ENCODE peak calls at places on chromosomes 13 and 19, in nine cellular contexts. R is fibroblast of lung, M is H1, N is astrocyte of the spinal cord, H is BJ, O is colonic mucosa, T is foreskin fibroblast, Y is choroid plexus epithelial cell, A is heart right ventricle. E is an unnamed sample.
A peak's percentile ranks its signal among the peaks of the same experiment; 100 is the strongest.

GRCh38 chr13:106533101-106533939 is 2.1 kb downstream of the EFNB2 start:
- DNase-seq in R (peak; percentile 88), M (peak; percentile 82), N (peak; percentile 85), H (no peak), O (peak; percentile 87), T (peak; percentile 85), Y (peak; percentile 89), A (peak; percentile 84), E (peak; percentile 83)

GRCh38 chr19:403221-404036 is 5.5 kb downstream of the C2CD4C start:
- DNase-seq in R (no peak), M (peak; percentile 45), N (no peak), H (no peak), O (no peak), T (no peak), Y (no peak), A (no peak), E (no peak)

GRCh38 chr19:294819-295686 is 3.9 kb upstream of the PLPP2 start:
- DNase-seq in R (no peak), M (peak; percentile 91), N (no peak), H (no peak), O (peak; percentile 42), T (no peak), Y (peak; percentile 50), A (no peak), E (no peak)

GRCh38 chr13:19791953-19792537 is 9.3 kb upstream of the PSPC1 start:
- DNase-seq in R (no peak), M (no peak), N (no peak), H (no peak), O (no peak), T (no peak), Y (no peak), A (no peak), E (no peak)

GRCh38 chr13:109782823-109783411 is 3.5 kb downstream of the IRS2 start:
- DNase-seq in R (no peak), M (no peak), N (no peak), H (no peak), O (no peak), T (no peak), Y (no peak), A (no peak), E (no peak)

GRCh38 chr13:98265669-98266551 is 88.8 kb upstream of the RNF113B start:
- DNase-seq in R (peak; percentile 65), M (no peak), N (peak; percentile 76), H (no peak), O (peak; percentile 68), T (no peak), Y (no peak), A (no peak), E (no peak)

GRCh38 chr13:35818577-35819165 is 312.5 kb downstream of the DCLK1 start:
- DNase-seq in R (peak; percentile 61), M (no peak), N (peak; percentile 55), H (no peak), O (no peak), T (no peak), Y (peak; percentile 71), A (no peak), E (no peak)

GRCh38 chr13:110702591-110703526 is 3.1 kb downstream of the CARS2 start:
- DNase-seq in R (peak; percentile 61), M (no peak), N (peak; percentile 39), H (no peak), O (no peak), T (no peak), Y (peak; percentile 74), A (no peak), E (no peak)

GRCh38 chr19:39846176-39846677 is at the start of gene FBL:
- DNase-seq in R (peak; percentile 90), M (peak; percentile 98), N (peak; percentile 88), H (peak; percentile 35), O (peak; percentile 98), T (peak; percentile 88), Y (peak; percentile 93), A (peak; percentile 94), E (peak; percentile 99)

GRCh38 chr13:69571606-69572323 is 535.9 kb upstream of the ATXN8OS start:
- DNase-seq in R (no peak), M (no peak), N (no peak), H (no peak), O (no peak), T (no peak), Y (no peak), A (no peak), E (no peak)

GRCh38 chr19:32220951-32221350 is 124.5 kb upstream of the ZNF507 start:
- DNase-seq in R (no peak), M (peak; percentile 23), N (no peak), H (no peak), O (no peak), T (no peak), Y (no peak), A (no peak), E (peak; percentile 29)

GRCh38 chr19:398719-399118 is 10.2 kb downstream of the C2CD4C start:
- DNase-seq in R (no peak), M (no peak), N (no peak), H (no peak), O (no peak), T (no peak), Y (no peak), A (no peak), E (no peak)

GRCh38 chr13:51800456-51800855 is 3.5 kb downstream of the DHRS12 start:
- DNase-seq in R (no peak), M (no peak), N (no peak), H (no peak), O (no peak), T (no peak), Y (no peak), A (no peak), E (no peak)

GRCh38 chr13:41054212-41054877 is 7.0 kb upstream of the WBP4 start:
- DNase-seq in R (peak; percentile 71), M (no peak), N (peak; percentile 61), H (peak; percentile 55), O (peak; percentile 75), T (peak; percentile 46), Y (peak; percentile 78), A (no peak), E (no peak)

GRCh38 chr19:33388817-33389573 is 15.5 kb downstream of the CEBPG start:
- DNase-seq in R (no peak), M (peak; percentile 45), N (no peak), H (no peak), O (no peak), T (no peak), Y (no peak), A (no peak), E (no peak)

GRCh38 chr19:15210323-15210774 is 9.6 kb upstream of the NOTCH3 start:
- DNase-seq in R (peak; percentile 70), M (no peak), N (no peak), H (no peak), O (no peak), T (peak; percentile 77), Y (no peak), A (peak; percentile 34), E (no peak)

GRCh38 chr13:26721251-26721939 is 39.2 kb downstream of the GPR12 start:
- DNase-seq in R (no peak), M (no peak), N (peak; percentile 10), H (no peak), O (no peak), T (no peak), Y (peak; percentile 25), A (no peak), E (peak; percentile 58)

GRCh38 chr19:19315444-19315843 is 4.9 kb downstream of the SUGP1 start:
- DNase-seq in R (no peak), M (no peak), N (no peak), H (no peak), O (no peak), T (no peak), Y (no peak), A (no peak), E (no peak)
- TF ChIP-seq CTCF in R (no peak), M (peak; percentile 29), N (peak; percentile 5), H (no peak), O (no peak), T (no peak), Y (peak; percentile 21), A (no peak), E (no peak)

GRCh38 chr13:82848766-82849165 is 1033.5 kb downstream of the SLITRK1 start:
- DNase-seq in R (no peak), M (no peak), N (no peak), H (no peak), O (no peak), T (no peak), Y (no peak), A (no peak), E (no peak)

GRCh38 chr13:82850644-82851043 is 1031.6 kb downstream of the SLITRK1 start:
- DNase-seq in R (no peak), M (no peak), N (no peak), H (no peak), O (no peak), T (no peak), Y (no peak), A (no peak), E (no peak)

DNA sequence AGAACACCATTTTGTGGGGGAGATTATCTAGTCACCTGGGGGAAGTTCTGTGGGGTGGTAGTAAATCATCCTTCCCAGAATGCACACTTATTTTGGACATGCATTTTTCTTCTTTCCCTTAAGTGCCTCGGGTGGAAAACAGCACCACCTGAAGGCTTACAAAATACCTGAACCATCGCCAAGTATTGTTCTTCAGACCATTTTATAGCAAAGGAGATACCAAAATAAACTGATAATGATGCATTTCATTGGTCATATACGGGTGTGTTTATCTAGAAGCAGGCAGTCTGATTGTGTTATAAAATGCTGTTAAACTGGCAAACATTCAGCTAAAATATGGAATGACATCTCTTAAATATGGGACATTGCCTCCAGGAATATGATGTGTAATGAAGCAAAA is 1034.7 kb downstream of the SLITRK1 start:
- DNase-seq in R (no peak), M (no peak), N (no peak), H (no peak), O (no peak), T (no peak), Y (peak; percentile 8), A (no peak), E (no peak)
- TF ChIP-seq CTCF in R (no peak), M (peak; percentile 28), N (no peak), H (no peak), O (no peak), T (no peak), Y (peak; percentile 7), A (no peak), E (no peak)

DNA sequence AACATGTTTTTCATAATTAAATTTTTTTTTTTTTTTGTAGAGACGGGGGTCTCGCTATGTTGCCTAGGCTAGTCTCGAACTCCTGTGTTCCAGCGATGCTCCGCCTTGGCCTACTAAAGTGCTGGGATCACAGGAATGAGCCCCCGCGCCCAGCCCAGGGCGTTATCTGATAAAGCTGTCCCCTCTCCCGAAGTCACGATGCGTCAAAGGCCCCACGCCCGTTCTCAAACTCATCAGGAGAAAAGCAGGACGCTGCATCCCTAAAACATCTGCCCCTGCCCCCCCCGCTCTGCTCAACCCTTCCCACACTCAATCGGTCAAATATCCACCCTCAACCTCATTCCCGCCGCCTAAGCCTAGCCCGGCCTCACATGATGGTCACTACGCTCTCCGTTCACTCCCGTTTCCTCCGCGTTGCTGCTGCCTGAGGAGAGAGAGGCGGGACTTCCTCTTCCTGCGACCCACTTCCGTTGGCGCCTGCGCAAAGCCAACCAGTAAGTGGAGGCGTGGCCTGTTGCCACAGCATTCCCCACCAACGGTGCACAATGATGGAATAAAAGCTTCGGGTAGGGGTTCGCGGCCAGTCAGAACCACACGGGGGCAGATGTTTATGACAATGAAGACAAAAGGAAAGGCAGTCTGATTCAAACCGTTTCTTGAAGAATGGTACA is at the start of gene SNRPD2:
- DNase-seq in R (peak; percentile 95), M (peak; percentile 97), N (peak; percentile 96), H (peak; percentile 64), O (peak; percentile 94), T (peak; percentile 91), Y (peak; percentile 97), A (peak; percentile 93), E (peak; percentile 94)
- TF ChIP-seq CTCF in R (no peak), M (no peak), N (no peak), H (no peak), O (no peak), T (no peak), Y (no peak), A (no peak), E (peak; percentile 45)

GRCh38 chr19:23758187-23759074 is at the start of gene ZNF681:
- DNase-seq in R (peak; percentile 90), M (peak; percentile 57), N (peak; percentile 91), H (peak; percentile 38), O (peak; percentile 94), T (peak; percentile 53), Y (peak; percentile 96), A (peak; percentile 93), E (peak; percentile 84)
- TF ChIP-seq CTCF in R (no peak), M (no peak), N (no peak), H (peak; percentile 2), O (peak; percentile 16), T (no peak), Y (peak; percentile 7), A (no peak), E (peak; percentile 67)

E was measured in type B pancreatic cell.